ENCODE peak calls at places on chromosomes 13 and 19, in six cellular contexts. C is ovary; I is CD4-positive, alpha-beta T cell; G is heart left ventricle; S is fibroblast of lung; A is brain microvascular endothelial cell. L is an unnamed sample.

GRCh38 chr19:22882797-22883196 is 50.7 kb downstream of the ZNF723 start:
- DNase-seq in S (peak), A (peak), G (no peak), C (no peak), I (no peak), L (no peak)

GRCh38 chr13:105050696-105051095 is 1484.8 kb downstream of the EFNB2 start:
- DNase-seq in C (no peak), I (no peak), G (no peak), S (peak), A (peak), L (no peak)

GRCh38 chr19:11617207-11618062 is 20.2 kb downstream of the ZNF627 start:
- DNase-seq in A (no peak), I (no peak), S (peak), C (no peak), G (no peak), L (no peak)

GRCh38 chr13:45368571-45368970 is 27.6 kb upstream of the TPT1 start:
- DNase-seq in S (no peak), C (no peak), A (no peak), G (no peak), I (no peak), L (no peak)

GRCh38 chr13:103046676-103047075 is 19.5 kb downstream of the SLC10A2 start:
- DNase-seq in A (no peak), S (no peak), G (no peak), I (no peak), C (no peak), L (no peak)

GRCh38 chr13:46593403-46593802 is 40.4 kb downstream of the LRCH1 start:
- DNase-seq in G (no peak), I (no peak), S (no peak), C (no peak), A (no peak), L (no peak)

GRCh38 chr13:22012676-22013075 is 341.8 kb downstream of the FGF9 start:
- DNase-seq in I (no peak), C (no peak), S (no peak), G (no peak), A (no peak), L (no peak)

GRCh38 chr19:52941941-52942370 is 18.7 kb upstream of the ZNF888 start:
- DNase-seq in C (peak), A (peak), I (peak), G (no peak), S (peak), L (peak)

GRCh38 chr13:95641961-95642621 is 2.4 kb downstream of the DZIP1 start:
- DNase-seq in I (no peak), S (peak), C (peak), A (peak), G (peak), L (peak)

GRCh38 chr13:101520672-101521071 is 68.2 kb downstream of the ITGBL1 start:
- DNase-seq in A (peak), I (no peak), S (peak), G (no peak), C (no peak), L (no peak)

GRCh38 chr13:102589291-102589822 is 7.4 kb upstream of the TPP2 start:
- DNase-seq in A (no peak), G (no peak), S (no peak), C (no peak), I (no peak), L (no peak)

GRCh38 chr13:26183416-26183815 is 38.7 kb downstream of the RNF6 start:
- DNase-seq in C (no peak), S (no peak), I (no peak), G (no peak), A (no peak), L (no peak)

GRCh38 chr19:8926341-8926740 is 83.9 kb downstream of the MUC16 start:
- DNase-seq in G (no peak), I (no peak), S (no peak), A (no peak), C (no peak), L (no peak)

GRCh38 chr13:34372581-34372980 is 554.6 kb downstream of the RFC3 start:
- DNase-seq in G (no peak), S (peak), C (no peak), A (no peak), I (no peak), L (no peak)

GRCh38 chr19:45578861-45579260 is 5.7 kb downstream of the OPA3 start:
- DNase-seq in I (no peak), G (no peak), A (no peak), S (no peak), C (no peak), L (no peak)

GRCh38 chr13:49063526-49063925 is 87.8 kb downstream of the FNDC3A start:
- DNase-seq in A (no peak), I (no peak), C (no peak), S (peak), G (no peak), L (no peak)

GRCh38 chr19:38277549-38277948 is 13.2 kb downstream of the SPINT2 start:
- DNase-seq in S (no peak), A (no peak), C (no peak), G (no peak), I (no peak), L (no peak)

GRCh38 chr19:307793-308420 is 16.7 kb upstream of the PLPP2 start:
- DNase-seq in C (no peak), A (no peak), I (no peak), S (no peak), G (no peak), L (no peak)

GRCh38 chr13:51619614-51620013 is 35.4 kb downstream of the WDFY2 start:
- DNase-seq in G (no peak), C (no peak), S (peak), I (no peak), A (peak), L (no peak)

GRCh38 chr19:43778651-43779050 is 2.1 kb downstream of the KCNN4 start:
- DNase-seq in I (no peak), S (no peak), G (no peak), C (no peak), A (no peak), L (no peak)
- H3K27ac ChIP-seq in I (peak), S (no peak), G (no peak), C (no peak), A (no peak), L (no peak)

DNA sequence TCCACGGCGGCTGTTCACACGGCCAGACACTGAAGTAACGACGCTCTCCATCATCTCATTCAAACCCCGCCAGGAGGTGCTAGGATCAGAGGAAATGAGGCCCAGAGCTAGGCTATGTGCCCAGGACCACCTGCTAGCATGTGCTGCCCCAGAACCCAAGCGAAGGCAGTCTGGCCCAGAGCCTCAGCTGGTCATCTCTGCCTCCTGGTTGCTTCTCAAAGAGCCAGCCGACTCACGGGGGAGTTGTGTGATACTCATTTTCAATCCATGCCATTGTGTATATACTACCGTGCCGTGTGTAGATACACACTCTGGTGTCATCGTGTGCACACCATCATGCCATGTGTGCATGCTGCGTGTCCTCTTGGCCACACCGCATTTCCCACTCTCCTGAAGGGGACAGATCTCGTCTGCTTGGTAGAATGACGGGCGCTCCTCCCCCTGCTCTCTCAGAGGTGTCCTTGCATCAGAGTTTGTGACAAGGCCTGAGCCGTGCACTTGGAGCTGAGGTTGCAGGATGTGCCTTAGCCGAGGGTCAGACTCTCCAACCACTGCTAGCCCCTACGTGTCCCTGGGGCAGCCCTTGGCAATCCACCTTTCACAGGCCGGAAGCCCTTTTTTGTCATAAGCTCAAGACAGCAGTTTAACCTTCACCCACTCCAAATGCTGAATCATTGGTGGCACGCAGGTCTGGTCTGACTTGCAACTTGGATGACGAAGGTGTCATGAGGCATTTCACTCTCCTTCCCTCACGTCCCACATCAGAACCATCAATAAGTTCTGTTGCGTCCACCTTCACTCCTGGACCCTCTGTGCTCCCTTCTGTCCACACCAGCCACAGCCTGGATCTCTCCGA is 130.4 kb downstream of the CRYL1 start:
- DNase-seq in I (no peak), A (no peak), G (no peak), C (no peak), S (no peak), L (no peak)
- H3K27ac ChIP-seq in I (no peak), A (no peak), G (no peak), C (no peak), S (no peak), L (no peak)

GRCh38 chr19:2048959-2049740 is 1.9 kb downstream of the MKNK2 start:
- DNase-seq in G (no peak), A (no peak), S (no peak), C (peak), I (no peak), L (no peak)

GRCh38 chr19:2047449-2048103 is 3.5 kb downstream of the MKNK2 start:
- DNase-seq in I (no peak), S (no peak), C (peak), G (no peak), A (no peak), L (no peak)

GRCh38 chr19:2049741-2050348 is 1.2 kb downstream of the MKNK2 start:
- DNase-seq in A (peak), I (peak), G (peak), S (peak), C (peak), L (peak)

GRCh38 chr19:2047076-2047448 is 4.0 kb downstream of the MKNK2 start:
- DNase-seq in G (no peak), C (no peak), S (no peak), I (no peak), A (no peak), L (no peak)

DNA sequence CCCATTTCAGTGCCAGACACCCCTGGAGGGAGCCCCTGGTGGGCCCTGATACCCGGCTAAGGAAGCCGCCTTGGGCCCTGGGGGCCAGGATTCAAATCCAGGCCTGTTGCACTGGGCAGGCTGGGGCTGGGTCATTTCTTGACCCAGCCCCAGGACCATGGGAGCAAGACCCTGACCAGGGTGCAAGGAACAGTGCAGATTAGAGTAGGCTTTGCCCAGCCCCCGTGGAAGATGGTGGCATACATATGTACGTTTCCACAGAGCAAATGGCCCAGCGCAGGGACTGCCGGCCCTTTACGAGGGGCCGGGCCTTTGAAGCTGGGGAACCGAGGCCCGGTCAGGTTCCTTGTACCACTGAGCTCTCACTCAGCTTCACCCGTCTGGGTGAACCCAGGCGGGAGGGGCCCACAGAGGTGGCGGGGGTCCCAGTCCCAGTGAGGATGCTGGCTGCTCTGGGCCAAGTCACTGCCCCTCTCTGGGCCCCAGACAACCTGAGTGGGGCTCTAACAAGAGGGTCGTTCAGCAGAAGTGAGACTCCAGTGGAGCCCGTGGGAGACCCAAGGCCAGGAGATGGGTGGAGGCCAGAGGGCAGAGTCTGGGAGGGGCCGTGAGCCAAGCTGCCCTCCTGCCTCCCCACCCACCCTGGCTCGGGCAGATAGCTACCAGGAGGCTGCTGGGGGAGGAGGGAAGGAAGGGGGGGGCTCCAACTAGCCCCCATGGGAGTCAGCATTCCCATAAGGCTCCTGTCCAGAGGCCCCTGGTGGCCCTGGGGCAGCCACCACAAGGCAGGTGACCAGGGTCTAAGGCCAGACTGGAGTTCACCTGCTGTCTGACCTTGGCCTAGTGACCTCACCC is 2.7 kb downstream of the MKNK2 start:
- DNase-seq in S (no peak), I (no peak), A (no peak), G (no peak), C (peak), L (no peak)
- H3K27ac ChIP-seq in S (no peak), I (peak), A (no peak), G (peak), C (peak), L (peak)

GRCh38 chr19:41922585-41922984 is 5.7 kb downstream of the ERFL start:
- DNase-seq in S (no peak), I (no peak), A (no peak), C (no peak), G (no peak), L (no peak)

GRCh38 chr19:41920878-41921277 is 7.4 kb downstream of the ERFL start:
- DNase-seq in C (no peak), A (no peak), I (no peak), G (no peak), S (no peak), L (no peak)

GRCh38 chr19:41919948-41920712 is 8.1 kb downstream of the ERFL start:
- DNase-seq in C (no peak), G (no peak), I (no peak), S (no peak), A (no peak), L (no peak)

GRCh38 chr19:41922220-41922576 is 6.1 kb downstream of the ERFL start:
- DNase-seq in A (no peak), C (no peak), I (no peak), S (no peak), G (no peak), L (no peak)

GRCh38 chr19:41921280-41922219 is 6.7 kb downstream of the ERFL start:
- DNase-seq in S (no peak), A (no peak), G (no peak), I (no peak), C (no peak), L (no peak)
- H3K27ac ChIP-seq in S (no peak), A (no peak), G (no peak), I (no peak), C (no peak), L (no peak)

DNA sequence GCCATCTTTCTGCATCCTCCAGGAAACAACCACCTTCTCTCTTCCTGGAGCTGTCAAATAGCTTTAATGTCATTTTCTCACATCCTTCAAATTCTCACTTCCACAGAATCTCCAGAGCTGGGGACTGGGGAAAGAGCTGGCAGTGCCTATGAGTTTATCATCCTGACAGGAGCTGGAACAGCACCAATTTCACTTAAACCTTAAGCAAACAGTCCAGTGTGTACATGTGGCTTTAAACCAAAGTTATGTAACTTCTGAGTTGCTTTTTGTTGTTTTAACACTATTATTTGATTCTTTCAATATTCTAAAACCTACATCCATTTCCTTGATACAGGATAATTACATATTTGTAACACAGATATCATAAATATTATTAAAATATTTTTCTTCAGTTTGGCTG is 331.5 kb upstream of the ARGLU1 start:
- DNase-seq in C (no peak), G (no peak), I (no peak), S (no peak), A (no peak), L (no peak)
- H3K27ac ChIP-seq in C (no peak), G (no peak), I (no peak), S (no peak), A (no peak), L (no peak)

DNA sequence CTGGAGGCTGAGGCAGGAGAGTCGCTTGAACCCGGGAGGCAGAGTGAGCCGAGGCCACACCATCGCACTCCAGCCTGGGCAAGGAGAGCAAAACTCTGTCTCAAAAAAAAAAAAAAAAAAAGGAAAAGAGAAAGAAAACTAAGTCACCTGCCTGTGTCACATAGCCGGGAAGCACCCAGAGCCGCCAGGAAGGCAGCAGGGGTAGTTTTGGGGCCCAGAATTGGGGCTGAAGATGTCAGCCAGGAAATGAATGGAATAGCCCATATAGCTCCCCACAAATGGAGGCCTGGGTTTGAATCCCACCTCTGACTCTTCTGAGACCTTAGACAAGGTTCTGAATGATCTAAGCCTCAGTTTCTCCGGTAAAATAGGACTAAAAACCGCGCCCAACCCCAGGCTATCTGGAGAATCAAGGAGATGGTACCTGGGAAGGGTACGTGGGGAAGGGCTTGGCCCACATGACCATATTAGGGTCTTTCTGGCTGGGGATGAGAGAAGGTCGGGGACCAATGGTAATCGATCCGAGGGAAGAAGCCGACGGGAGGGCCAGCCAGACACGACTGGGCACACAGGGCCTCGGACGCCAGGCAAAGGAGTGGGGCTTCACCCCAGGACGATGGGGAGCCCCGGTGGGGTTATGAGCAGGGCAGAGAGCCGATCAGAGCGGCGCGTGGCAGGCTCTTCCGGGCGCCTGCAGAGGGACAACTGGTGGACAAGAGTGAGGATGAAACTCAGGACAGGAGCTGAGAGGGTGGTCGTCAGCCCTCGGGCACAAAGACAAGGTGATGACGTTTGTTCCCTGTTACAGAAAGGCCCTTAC is 14.4 kb downstream of the CCDC124 start:
- DNase-seq in S (no peak), I (no peak), C (no peak), A (no peak), G (no peak), L (no peak)
- H3K27ac ChIP-seq in S (no peak), I (peak), C (no peak), A (no peak), G (peak), L (peak)

GRCh38 chr13:107348931-107349330 is 781.0 kb upstream of the ARGLU1 start:
- DNase-seq in A (no peak), S (peak), G (no peak), I (no peak), C (no peak), L (no peak)
- H3K27ac ChIP-seq in A (no peak), S (no peak), G (no peak), I (no peak), C (no peak), L (no peak)

GRCh38 chr13:112575295-112575622 is 12.7 kb downstream of the TUBGCP3 start:
- DNase-seq in I (no peak), S (no peak), G (no peak), A (no peak), C (no peak), L (no peak)
- H3K27ac ChIP-seq in I (no peak), S (peak), G (no peak), A (no peak), C (no peak), L (no peak)

GRCh38 chr13:114112826-114113322 is 19.5 kb downstream of the RASA3 start:
- DNase-seq in G (no peak), A (no peak), C (peak), S (no peak), I (peak), L (no peak)
- H3K27ac ChIP-seq in G (no peak), A (no peak), C (no peak), S (peak), I (peak), L (no peak)

GRCh38 chr19:3294080-3294850 is 69.8 kb downstream of the CELF5 start:
- DNase-seq in A (no peak), S (no peak), G (no peak), C (no peak), I (no peak), L (no peak)

GRCh38 chr19:3296446-3296845 is 69.9 kb upstream of the NFIC start:
- DNase-seq in I (no peak), G (no peak), C (no peak), A (no peak), S (no peak), L (no peak)

GRCh38 chr19:3293560-3293959 is 69.1 kb downstream of the CELF5 start:
- DNase-seq in I (no peak), C (no peak), G (no peak), A (no peak), S (no peak), L (no peak)

GRCh38 chr19:3295581-3295980 is 70.8 kb upstream of the NFIC start:
- DNase-seq in C (no peak), S (no peak), I (no peak), G (no peak), A (no peak), L (no peak)

GRCh38 chr19:3296034-3296433 is 70.3 kb upstream of the NFIC start:
- DNase-seq in I (no peak), S (no peak), C (no peak), A (no peak), G (no peak), L (no peak)
- H3K27ac ChIP-seq in I (no peak), S (no peak), C (no peak), A (no peak), G (no peak), L (no peak)

L was measured in left ventricle myocardium inferior.